ENCODE peak calls at places on chromosomes 16 and 17, in ten cellular contexts. B is CD8-positive, alpha-beta memory T cell; E is upper lobe of right lung; O is gastrocnemius medialis; T is CD8-positive, alpha-beta T cell; W is tibial artery; R is HepG2; H is GM23338; L is PC-3; N is lower lobe of right lung. Q is an unnamed sample.

GRCh38 chr16:56107944-56108583 is 83.2 kb upstream of the GNAO1 start:
- DNase-seq in B (no peak), L (no peak), W (no peak), E (no peak), T (no peak), H (no peak), O (no peak), R (no peak), N (no peak), Q (no peak)

GRCh38 chr16:58487566-58488351 is 12.2 kb upstream of the NDRG4 start:
- DNase-seq in R (peak; percentile 71), N (peak; percentile 87), H (peak; percentile 98), E (peak; percentile 91), T (peak; percentile 42), O (peak; percentile 62), B (peak; percentile 56), L (peak; percentile 78), W (peak; percentile 81), Q (peak; percentile 90)

GRCh38 chr16:27640277-27640600 is 90.3 kb downstream of the KATNIP start:
- DNase-seq in R (no peak), B (no peak), W (no peak), T (no peak), L (peak; percentile 2), E (no peak), O (no peak), N (no peak), H (peak; percentile 44), Q (no peak)

GRCh38 chr17:19569785-19570496 is 36.3 kb downstream of the SLC47A1 start:
- DNase-seq in T (no peak), W (no peak), H (no peak), R (no peak), L (peak; percentile 60), O (peak; percentile 49), N (no peak), B (no peak), E (no peak), Q (no peak)

GRCh38 chr16:57830890-57831484 is 28.7 kb upstream of the KIFC3 start:
- DNase-seq in N (no peak), W (no peak), L (no peak), B (no peak), R (no peak), T (no peak), H (no peak), E (no peak), O (no peak), Q (peak; percentile 56)

GRCh38 chr16:73025111-73025505 is 22.8 kb downstream of the ZFHX3 start:
- DNase-seq in N (no peak), H (no peak), E (no peak), W (peak; percentile 82), R (no peak), B (no peak), L (no peak), T (no peak), O (no peak), Q (no peak)

GRCh38 chr17:8875957-8876356 is 8.5 kb upstream of the PIK3R6 start:
- DNase-seq in L (no peak), E (no peak), O (no peak), R (no peak), N (no peak), W (no peak), B (no peak), T (no peak), H (peak; percentile 44), Q (no peak)

GRCh38 chr17:47264171-47264570 is 10.5 kb downstream of the ITGB3 start:
- DNase-seq in O (no peak), R (no peak), L (no peak), T (no peak), W (no peak), H (no peak), N (no peak), E (no peak), B (no peak), Q (no peak)

GRCh38 chr16:89344314-89344828 is 126.9 kb downstream of the ZNF778 start:
- DNase-seq in E (peak; percentile 51), N (peak; percentile 35), T (no peak), W (no peak), H (no peak), R (no peak), B (no peak), O (no peak), L (no peak), Q (no peak)

GRCh38 chr17:20922128-20922670 is 120.6 kb downstream of the USP22 start:
- DNase-seq in B (no peak), T (no peak), L (peak; percentile 23), W (no peak), O (no peak), E (no peak), H (no peak), R (no peak), N (no peak), Q (no peak)

GRCh38 chr17:82300228-82300627 is 17.2 kb downstream of the CD7 start:
- DNase-seq in H (no peak), T (no peak), E (no peak), O (no peak), N (no peak), L (no peak), R (no peak), B (no peak), W (no peak), Q (no peak)

GRCh38 chr17:82297804-82298537 is 19.4 kb downstream of the CD7 start:
- DNase-seq in E (peak; percentile 94), H (peak; percentile 44), N (peak; percentile 92), R (no peak), W (peak; percentile 95), T (peak; percentile 86), B (peak; percentile 98), O (peak; percentile 71), L (peak; percentile 97), Q (no peak)

GRCh38 chr17:82300707-82301270 is 16.6 kb downstream of the CD7 start:
- DNase-seq in H (peak; percentile 79), O (peak; percentile 39), B (peak; percentile 59), E (peak; percentile 85), N (peak; percentile 82), L (peak; percentile 29), T (no peak), W (no peak), R (no peak), Q (peak; percentile 76)

GRCh38 chr17:82298538-82299421 is 18.6 kb downstream of the CD7 start:
- DNase-seq in T (no peak), L (no peak), B (no peak), E (peak; percentile 61), R (no peak), O (no peak), W (no peak), H (no peak), N (no peak), Q (no peak)

DNA sequence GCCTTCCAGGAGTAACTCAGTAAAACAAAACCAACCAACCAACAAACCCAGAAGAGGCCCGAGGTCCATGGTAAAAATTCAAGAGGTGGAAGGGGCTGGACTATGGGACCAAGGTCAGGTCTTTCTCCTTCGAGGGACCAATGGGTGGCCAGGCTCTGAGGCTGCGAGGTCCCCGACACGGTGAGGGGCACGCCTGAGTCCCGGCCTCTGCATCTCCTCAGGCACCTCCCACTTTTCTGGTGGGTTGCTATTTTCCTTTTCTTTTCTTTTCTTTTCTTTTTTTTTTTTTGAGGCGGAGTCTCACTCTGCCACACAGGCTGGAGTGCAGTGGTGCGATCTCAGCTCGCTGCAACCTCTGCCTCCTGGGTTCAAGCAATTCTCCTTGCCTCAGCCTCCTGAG is 18.0 kb downstream of the CD7 start:
- DNase-seq in E (no peak), N (no peak), R (no peak), L (no peak), T (no peak), O (no peak), W (no peak), B (no peak), H (peak; percentile 55), Q (no peak)
- H3K4me1 ChIP-seq in E (peaks cover 37% of the 10 kb centered on the region), N (peaks cover 54% of the 10 kb centered on the region), R (peaks cover 100% of the 10 kb centered on the region), L (peaks cover 44% of the 10 kb centered on the region), T (peaks cover 76% of the 10 kb centered on the region), O (peaks cover 32% of the 10 kb centered on the region), W (peaks cover 35% of the 10 kb centered on the region), B (peaks cover 76% of the 10 kb centered on the region), H (no peaks in the 10 kb centered on the region), Q (peaks cover 43% of the 10 kb centered on the region)

GRCh38 chr16:86567701-86568571 is 1.3 kb downstream of the FOXC2 start:
- DNase-seq in B (no peak), H (peak; percentile 66), T (no peak), W (peak; percentile 71), E (no peak), R (no peak), N (no peak), L (no peak), O (no peak), Q (no peak)
- H3K4me3 ChIP-seq in B (no peak overlapping the region), H (peak overlapping the region; percentile 57), T (no peak overlapping the region), W (peak overlapping the region; percentile 81), E (peak overlapping the region; percentile 14), R (no peak overlapping the region), N (peak overlapping the region; percentile 34), L (no peak overlapping the region), O (peak overlapping the region; percentile 49), Q (no peak overlapping the region)

GRCh38 chr16:23615805-23616204 is 19.7 kb upstream of the NDUFAB1 start:
- DNase-seq in W (no peak), B (no peak), O (no peak), R (no peak), N (no peak), L (peak; percentile 37), E (no peak), H (no peak), T (no peak), Q (peak; percentile 40)
- H3K4me1 ChIP-seq in W (no peaks in the 10 kb centered on the region), B (no peaks in the 10 kb centered on the region), O (no peaks in the 10 kb centered on the region), R (no peaks in the 10 kb centered on the region), N (no peaks in the 10 kb centered on the region), L (no peaks in the 10 kb centered on the region), E (no peaks in the 10 kb centered on the region), H (no peaks in the 10 kb centered on the region), T (no peaks in the 10 kb centered on the region), Q (no peaks in the 10 kb centered on the region)

DNA sequence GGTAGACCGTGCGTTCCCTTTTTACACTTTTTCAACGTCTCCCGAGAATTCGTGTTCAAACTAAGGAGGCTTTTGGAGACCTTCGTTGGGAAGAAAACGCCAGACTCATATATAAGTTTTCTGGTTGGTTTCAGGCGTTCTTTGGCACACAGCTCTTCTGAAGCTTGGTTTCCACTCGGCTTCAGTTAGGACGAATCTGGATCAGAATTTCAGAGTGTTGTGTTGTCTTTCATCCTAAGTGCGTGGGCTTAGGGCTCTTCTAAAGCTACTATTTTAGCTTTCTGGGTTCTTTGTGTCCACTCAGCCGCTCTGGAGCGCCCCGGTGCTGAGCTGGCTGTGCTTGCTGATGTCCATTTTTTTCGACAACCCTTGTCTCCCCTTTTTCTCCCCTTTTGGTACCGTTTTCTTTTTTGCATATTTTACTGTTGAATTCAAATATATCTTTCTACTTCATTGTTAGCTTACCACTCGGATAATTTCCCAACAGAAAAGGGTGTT is 1.1 kb downstream of the SRRM2 start:
- DNase-seq in L (no peak), R (no peak), B (no peak), T (no peak), E (no peak), H (no peak), O (no peak), N (peak; percentile 27), W (no peak), Q (no peak)
- H3K4me3 ChIP-seq in L (peak overlapping the region; percentile 89), R (peak overlapping the region; percentile 83), B (peak overlapping the region; percentile 77), T (peak overlapping the region; percentile 100), E (peak overlapping the region; percentile 99), H (peak overlapping the region; percentile 99), O (peak overlapping the region; percentile 90), N (peak overlapping the region; percentile 92), W (peak overlapping the region; percentile 84), Q (peak overlapping the region; percentile 75)

Q was measured in Caco-2.